ENCODE peak calls at places on chromosomes 6 and 20, in four cellular contexts. One of them, this sample, is unnamed.
A peak's percentile ranks its signal among the peaks of the same experiment; 100 is the strongest.

GRCh38 chr6:57303931-57304681 is 13.3 kb upstream of the PRIM2 start:
- DNase-seq in body of pancreas: no peak
- DNase-seq in heart left ventricle: no peak
- DNase-seq in dorsolateral prefrontal cortex: no peak
- DNase-seq in this sample: no peak

GRCh38 chr6:146847426-146847825 is 248.7 kb downstream of the ADGB start:
- DNase-seq in heart left ventricle: no peak
- DNase-seq in dorsolateral prefrontal cortex: no peak
- DNase-seq in body of pancreas: no peak
- DNase-seq in this sample: no peak

GRCh38 chr20:19012671-19013070 is 199.1 kb downstream of the SCP2D1 start:
- DNase-seq in body of pancreas: no peak
- DNase-seq in heart left ventricle: no peak
- DNase-seq in dorsolateral prefrontal cortex: no peak
- DNase-seq in this sample: no peak

GRCh38 chr6:2891768-2892170 is 11.3 kb downstream of the SERPINB9 start:
- DNase-seq in body of pancreas: no peak
- DNase-seq in heart left ventricle: no peak
- DNase-seq in dorsolateral prefrontal cortex: peak; percentile 42
- DNase-seq in this sample: peak; percentile 75

GRCh38 chr6:107713214-107713962 is 110.7 kb downstream of the SCML4 start:
- DNase-seq in heart left ventricle: no peak
- DNase-seq in body of pancreas: no peak
- DNase-seq in dorsolateral prefrontal cortex: no peak
- DNase-seq in this sample: no peak

GRCh38 chr6:45718901-45719300 is 296.8 kb downstream of the CLIC5 start:
- DNase-seq in dorsolateral prefrontal cortex: no peak
- DNase-seq in body of pancreas: no peak
- DNase-seq in heart left ventricle: no peak
- DNase-seq in this sample: no peak

GRCh38 chr6:28142446-28142845 is 763 bp downstream of the ZKSCAN8 start:
- DNase-seq in body of pancreas: no peak
- DNase-seq in dorsolateral prefrontal cortex: no peak
- DNase-seq in heart left ventricle: no peak
- DNase-seq in this sample: no peak

GRCh38 chr20:46260480-46260879 is 47.8 kb downstream of the CDH22 start:
- DNase-seq in body of pancreas: no peak
- DNase-seq in dorsolateral prefrontal cortex: no peak
- DNase-seq in heart left ventricle: no peak
- DNase-seq in this sample: no peak

GRCh38 chr20:10511507-10512231 is 76.6 kb downstream of the SLX4IP start:
- DNase-seq in dorsolateral prefrontal cortex: peak; percentile 87
- DNase-seq in body of pancreas: peak; percentile 85
- DNase-seq in heart left ventricle: peak; percentile 79
- DNase-seq in this sample: peak; percentile 88

GRCh38 chr20:19397676-19398075 is 185.2 kb downstream of the SLC24A3 start:
- DNase-seq in dorsolateral prefrontal cortex: no peak
- DNase-seq in body of pancreas: no peak
- DNase-seq in heart left ventricle: no peak
- DNase-seq in this sample: no peak

GRCh38 chr20:62841705-62842212 is 19.9 kb downstream of the TCFL5 start:
- DNase-seq in dorsolateral prefrontal cortex: no peak
- DNase-seq in heart left ventricle: no peak
- DNase-seq in body of pancreas: no peak
- DNase-seq in this sample: peak; percentile 23

GRCh38 chr6:106820412-106820852 is 154.1 kb downstream of the CD24 start:
- DNase-seq in dorsolateral prefrontal cortex: no peak
- DNase-seq in heart left ventricle: no peak
- DNase-seq in body of pancreas: no peak
- DNase-seq in this sample: no peak

GRCh38 chr6:10099648-10100047 is 315.2 kb downstream of the TFAP2A start:
- DNase-seq in heart left ventricle: no peak
- DNase-seq in dorsolateral prefrontal cortex: no peak
- DNase-seq in body of pancreas: peak; percentile 14
- DNase-seq in this sample: no peak
- H3K4me3 ChIP-seq in heart left ventricle: no peak overlapping the region
- H3K4me3 ChIP-seq in dorsolateral prefrontal cortex: peak overlapping the region; percentile 41
- H3K4me3 ChIP-seq in body of pancreas: no peak overlapping the region
- H3K4me3 ChIP-seq in this sample: peak overlapping the region; percentile 60

DNA sequence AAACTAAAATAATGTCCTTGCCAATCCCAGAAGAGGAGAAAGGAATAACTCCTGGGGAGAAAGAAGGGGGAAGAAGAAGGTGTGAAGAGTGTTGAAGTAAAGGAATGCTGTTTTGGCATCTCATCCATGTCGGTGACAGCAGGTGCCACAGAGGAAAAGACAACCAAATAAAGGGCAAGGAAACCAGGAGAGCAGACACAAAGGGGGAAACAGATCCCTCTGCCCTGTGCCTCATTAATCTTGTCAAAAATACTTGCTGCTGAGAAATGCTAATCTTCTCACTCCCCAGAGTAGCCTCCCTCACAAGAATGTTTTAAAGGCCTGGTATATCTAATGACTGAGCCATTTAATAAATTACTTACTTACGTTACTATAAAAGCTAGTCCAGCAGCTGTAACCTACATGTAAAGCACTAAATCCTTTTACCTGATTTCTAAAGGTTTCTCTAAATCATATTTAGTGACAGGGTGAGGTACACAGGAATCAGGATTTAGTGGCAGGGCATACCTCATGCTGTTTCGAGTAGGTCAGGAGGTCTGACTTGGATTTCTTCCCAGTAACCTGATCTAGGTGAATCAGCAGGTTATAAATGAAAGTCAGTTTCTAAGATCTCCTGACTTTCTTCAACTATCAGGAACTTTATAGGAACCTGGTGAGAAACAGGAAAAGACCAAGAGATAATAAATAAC is 377.1 kb downstream of the CENPW start:
- DNase-seq in body of pancreas: no peak
- DNase-seq in dorsolateral prefrontal cortex: no peak
- DNase-seq in heart left ventricle: no peak
- DNase-seq in this sample: no peak
- H3K27ac ChIP-seq in body of pancreas: no peak overlapping the region
- H3K27ac ChIP-seq in dorsolateral prefrontal cortex: no peak overlapping the region
- H3K27ac ChIP-seq in heart left ventricle: no peak overlapping the region
- H3K27ac ChIP-seq in this sample: no peak overlapping the region

DNA sequence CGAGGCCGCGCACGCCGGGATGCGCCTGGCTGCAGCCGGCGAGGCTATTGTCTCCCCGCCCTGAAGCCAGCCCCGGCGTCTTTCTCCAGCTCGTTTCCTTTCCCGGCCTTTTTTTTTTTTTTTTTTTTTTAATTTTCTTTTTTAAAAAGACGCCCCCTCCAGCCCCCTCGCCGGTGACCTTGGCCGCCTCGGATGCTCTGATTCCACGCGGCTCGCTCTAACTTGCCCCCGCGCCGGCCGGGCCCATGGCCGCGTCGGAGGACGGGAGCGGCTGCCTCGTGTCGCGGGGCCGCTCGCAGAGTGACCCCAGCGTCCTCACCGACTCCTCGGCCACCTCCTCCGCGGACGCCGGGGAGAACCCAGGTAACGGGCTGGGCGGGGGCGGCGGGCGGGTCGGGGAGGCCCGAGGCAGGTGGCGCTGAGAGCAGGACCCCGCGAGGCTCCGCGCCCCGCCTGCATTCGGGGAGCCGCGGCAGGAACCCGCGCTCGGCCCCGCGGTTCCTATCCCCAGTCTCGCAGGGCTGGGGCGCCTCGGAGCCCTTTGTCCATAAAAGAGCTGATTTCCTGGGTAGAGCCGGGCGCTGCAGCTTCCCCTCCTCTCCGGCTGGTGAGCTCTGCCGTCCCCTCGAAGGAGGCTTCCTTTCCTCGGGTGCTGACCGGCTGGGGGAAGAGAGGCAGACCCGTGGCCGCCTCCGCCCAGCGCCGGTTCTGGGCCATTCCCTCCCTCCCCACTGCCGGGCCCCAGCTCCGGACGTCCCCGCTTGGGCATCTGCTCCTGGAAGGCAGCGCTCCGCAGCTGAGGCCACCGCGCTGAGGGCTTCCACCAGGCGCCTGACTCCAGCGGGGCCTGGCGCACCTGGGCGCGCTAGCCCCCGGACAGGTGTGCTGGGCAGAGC is 678 bp downstream of the PHACTR3 start:
- DNase-seq in heart left ventricle: no peak
- DNase-seq in body of pancreas: no peak
- DNase-seq in dorsolateral prefrontal cortex: no peak
- DNase-seq in this sample: peak; percentile 59
- H3K4me3 ChIP-seq in heart left ventricle: peak overlapping the region; percentile 34
- H3K4me3 ChIP-seq in body of pancreas: no peak overlapping the region
- H3K4me3 ChIP-seq in dorsolateral prefrontal cortex: peak overlapping the region; percentile 84
- H3K4me3 ChIP-seq in this sample: no peak overlapping the region

DNA sequence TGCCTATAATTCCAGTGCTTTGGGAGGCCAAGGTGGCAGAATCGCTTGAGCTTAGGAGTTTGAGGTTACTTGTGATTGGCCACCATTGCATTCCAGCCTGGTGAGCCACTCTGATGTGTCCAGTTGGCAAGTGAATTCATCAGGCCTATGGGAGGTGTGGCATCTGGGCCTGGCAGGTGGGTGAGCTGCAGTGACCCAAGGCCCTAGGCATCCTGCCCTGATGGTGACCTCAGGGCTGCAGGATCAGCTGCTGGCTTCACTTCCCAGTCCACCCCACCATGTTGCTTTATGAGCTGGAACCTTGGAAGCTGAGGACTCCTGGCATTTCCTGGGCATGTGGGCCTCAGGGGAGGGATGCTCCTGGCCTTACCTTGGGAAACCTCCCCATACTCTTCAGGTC is 20.5 kb downstream of the RSPH9 start:
- DNase-seq in dorsolateral prefrontal cortex: no peak
- DNase-seq in heart left ventricle: no peak
- DNase-seq in body of pancreas: no peak
- DNase-seq in this sample: no peak
- H3K27ac ChIP-seq in dorsolateral prefrontal cortex: no peak overlapping the region
- H3K27ac ChIP-seq in heart left ventricle: no peak overlapping the region
- H3K27ac ChIP-seq in body of pancreas: no peak overlapping the region
- H3K27ac ChIP-seq in this sample: no peak overlapping the region

GRCh38 chr6:6869084-6869483 is 238.7 kb upstream of the RREB1 start:
- DNase-seq in dorsolateral prefrontal cortex: no peak
- DNase-seq in heart left ventricle: no peak
- DNase-seq in body of pancreas: no peak
- DNase-seq in this sample: no peak

GRCh38 chr6:6875818-6876470 is 231.8 kb upstream of the RREB1 start:
- DNase-seq in heart left ventricle: no peak
- DNase-seq in dorsolateral prefrontal cortex: no peak
- DNase-seq in body of pancreas: no peak
- DNase-seq in this sample: no peak

GRCh38 chr6:6866656-6867390 is 240.9 kb upstream of the RREB1 start:
- DNase-seq in body of pancreas: no peak
- DNase-seq in heart left ventricle: no peak
- DNase-seq in dorsolateral prefrontal cortex: no peak
- DNase-seq in this sample: no peak

GRCh38 chr6:6872924-6873344 is 234.8 kb upstream of the RREB1 start:
- DNase-seq in dorsolateral prefrontal cortex: no peak
- DNase-seq in body of pancreas: no peak
- DNase-seq in heart left ventricle: no peak
- DNase-seq in this sample: no peak

GRCh38 chr6:6870914-6871313 is 236.8 kb upstream of the RREB1 start:
- DNase-seq in heart left ventricle: no peak
- DNase-seq in dorsolateral prefrontal cortex: no peak
- DNase-seq in body of pancreas: no peak
- DNase-seq in this sample: no peak
- H3K4me3 ChIP-seq in heart left ventricle: no peak overlapping the region
- H3K4me3 ChIP-seq in dorsolateral prefrontal cortex: no peak overlapping the region
- H3K4me3 ChIP-seq in body of pancreas: no peak overlapping the region
- H3K4me3 ChIP-seq in this sample: no peak overlapping the region

This sample was measured in kidney.